ENCODE peak calls at places on chromosomes 1 and 21, in five cellular contexts. N, K, V, G and A are unnamed samples.

GRCh38 chr21:33348728-33349127 is 24.0 kb downstream of the IFNAR1 start:
- DNase-seq in N (no peak), K (no peak), V (no peak), G (no peak), A (no peak)

GRCh38 chr1:1833916-1834325 is 55.7 kb upstream of the NADK start:
- DNase-seq in N (no peak), K (peak; percentile 64), V (no peak), G (no peak), A (no peak)

GRCh38 chr1:156623946-156624813 is 5.0 kb downstream of the HAPLN2 start:
- DNase-seq in N (no peak), K (no peak), V (peak; percentile 53), G (peak; percentile 53), A (no peak)

GRCh38 chr21:25578070-25578961 is 29.0 kb downstream of the MRPL39 start:
- DNase-seq in N (no peak), K (no peak), V (no peak), G (no peak), A (no peak)

GRCh38 chr1:234240680-234241079 is 132.6 kb upstream of the COA6 start:
- DNase-seq in N (no peak), K (no peak), V (no peak), G (no peak), A (no peak)

GRCh38 chr1:109379422-109379821 is 18.3 kb downstream of the SORT1 start:
- DNase-seq in N (no peak), K (no peak), V (no peak), G (no peak), A (no peak)

GRCh38 chr1:216820345-216820744 is 97.1 kb upstream of the ESRRG start:
- DNase-seq in N (no peak), K (no peak), V (no peak), G (no peak), A (peak; percentile 65)

GRCh38 chr1:12568009-12568767 is 49.8 kb downstream of the DHRS3 start:
- DNase-seq in N (no peak), K (no peak), V (no peak), G (no peak), A (no peak)

GRCh38 chr1:3262681-3263286 is 191.7 kb upstream of the ARHGEF16 start:
- DNase-seq in N (no peak), K (no peak), V (no peak), G (no peak), A (no peak)

GRCh38 chr1:90370696-90371095 is 346.4 kb downstream of the BARHL2 start:
- DNase-seq in N (no peak), K (no peak), V (no peak), G (no peak), A (peak; percentile 39)

GRCh38 chr1:184189361-184189760 is 137.8 kb downstream of the TSEN15 start:
- DNase-seq in N (no peak), K (no peak), V (no peak), G (peak; percentile 50), A (no peak)

GRCh38 chr1:83692524-83693336 is 306.2 kb downstream of the TTLL7 start:
- DNase-seq in N (no peak), K (peak; percentile 38), V (no peak), G (peak; percentile 53), A (no peak)

GRCh38 chr21:45111703-45112102 is 37.3 kb downstream of the ADARB1 start:
- DNase-seq in N (no peak), K (no peak), V (no peak), G (no peak), A (no peak)

GRCh38 chr1:22922640-22923039 is 50.0 kb downstream of the LACTBL1 start:
- DNase-seq in N (no peak), K (no peak), V (no peak), G (no peak), A (no peak)

GRCh38 chr21:30193201-30193600 is 22.7 kb downstream of the CLDN8 start:
- DNase-seq in N (no peak), K (no peak), V (no peak), G (no peak), A (no peak)

GRCh38 chr1:116910379-116911165 is 856 bp downstream of the PTGFRN start:
- DNase-seq in N (no peak), K (no peak), V (peak; percentile 72), G (peak; percentile 71), A (no peak)

GRCh38 chr1:244876228-244876910 is 12.0 kb upstream of the HNRNPU start:
- DNase-seq in N (no peak), K (no peak), V (no peak), G (no peak), A (no peak)

GRCh38 chr1:234875953-234876814 is 252.5 kb downstream of the TOMM20 start:
- DNase-seq in N (no peak), K (no peak), V (peak; percentile 59), G (peak; percentile 79), A (no peak)

GRCh38 chr1:43271186-43272118 is 1.7 kb downstream of the TMEM125 start:
- DNase-seq in N (no peak), K (no peak), V (no peak), G (no peak), A (no peak)

GRCh38 chr1:107544285-107544684 is 403.4 kb downstream of the NTNG1 start:
- DNase-seq in N (no peak), K (no peak), V (no peak), G (no peak), A (no peak)
- H3K4me3 ChIP-seq in N (no peak overlapping the region), K (no peak overlapping the region), V (no peak overlapping the region), G (no peak overlapping the region), A (no peak overlapping the region)

GRCh38 chr1:15420853-15421465 is 11.3 kb downstream of the EFHD2 start:
- DNase-seq in N (no peak), K (no peak), V (no peak), G (peak; percentile 75), A (no peak)
- TF ChIP-seq CTCF in N (no peak), K (no peak), V (no peak), G (peak; percentile 53), A (no peak)

DNA sequence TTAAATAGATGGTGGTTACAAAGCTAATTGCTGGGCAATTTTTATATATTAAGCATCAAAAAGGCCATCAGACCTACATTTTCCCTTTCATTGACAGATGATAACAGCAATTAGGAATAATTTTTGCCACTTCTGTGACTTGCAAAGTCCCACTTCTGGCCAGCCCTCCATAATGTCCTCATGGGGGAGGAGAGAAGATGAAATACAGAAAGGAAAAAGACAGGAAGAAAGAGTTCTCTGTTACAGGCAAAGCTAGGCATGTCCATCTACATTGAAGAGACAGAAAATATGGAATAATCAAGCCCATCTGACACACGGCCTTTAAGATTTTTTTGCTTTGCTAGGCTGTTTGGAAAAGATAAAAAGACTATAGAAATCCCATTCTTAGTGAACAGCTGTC is 108.0 kb downstream of the ENAH start:
- DNase-seq in N (no peak), K (no peak), V (no peak), G (no peak), A (no peak)
- H3K4me3 ChIP-seq in N (no peak overlapping the region), K (no peak overlapping the region), V (no peak overlapping the region), G (no peak overlapping the region), A (no peak overlapping the region)

GRCh38 chr1:32757213-32757895 is 54.8 kb upstream of the SYNC start:
- DNase-seq in N (no peak), K (no peak), V (no peak), G (no peak), A (no peak)

GRCh38 chr1:32754282-32755097 is 51.9 kb upstream of the SYNC start:
- DNase-seq in N (no peak), K (no peak), V (peak; percentile 63), G (peak; percentile 81), A (no peak)

GRCh38 chr1:32755098-32755809 is 52.7 kb upstream of the SYNC start:
- DNase-seq in N (no peak), K (no peak), V (no peak), G (peak; percentile 48), A (no peak)

GRCh38 chr1:32755810-32756159 is 53.2 kb upstream of the SYNC start:
- DNase-seq in N (no peak), K (no peak), V (no peak), G (no peak), A (no peak)

DNA sequence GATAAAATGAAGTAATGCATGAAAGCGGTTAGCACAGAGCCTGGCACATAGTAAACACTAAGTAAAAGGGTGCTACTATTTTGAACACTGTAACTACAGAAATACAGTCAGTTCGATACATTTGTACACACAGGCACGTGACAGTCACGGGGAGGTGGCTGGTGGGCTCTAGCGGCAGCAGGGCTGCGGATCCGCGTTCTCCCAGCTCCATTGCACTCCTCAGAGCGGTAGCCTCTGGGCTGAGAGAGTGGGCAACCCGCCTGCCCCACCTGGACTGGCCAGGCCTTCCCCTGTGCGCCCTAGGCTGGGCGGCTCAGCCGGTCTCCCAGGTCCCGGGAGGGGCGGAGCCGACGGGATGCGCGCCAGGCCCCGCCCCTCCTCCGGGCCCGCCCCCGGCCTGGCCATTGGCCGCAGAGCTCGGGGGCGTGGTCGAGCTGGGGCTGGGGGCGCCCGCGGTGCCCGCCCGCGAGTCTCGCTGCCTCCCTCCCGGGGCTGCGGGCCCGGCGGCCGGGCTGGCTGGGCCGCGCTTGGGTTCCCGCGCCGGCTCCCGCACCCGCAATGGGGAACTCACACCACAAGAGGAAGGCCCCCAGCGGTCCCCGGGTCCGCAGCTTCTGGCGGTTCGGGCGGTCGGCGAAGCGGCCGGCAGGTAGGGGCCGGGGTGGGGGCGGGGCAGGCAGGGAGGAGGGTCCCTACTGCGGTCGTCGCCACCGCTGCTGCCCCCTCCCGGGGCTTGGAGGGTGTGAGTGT is 51.1 kb upstream of the SYNC start:
- DNase-seq in N (no peak), K (no peak), V (peak; percentile 82), G (peak; percentile 90), A (no peak)
- TF ChIP-seq CTCF in N (peak; percentile 7), K (no peak), V (no peak), G (peak; percentile 21), A (no peak)